ENCODE peak calls at places on chromosomes 11 and 22, in six cellular contexts. Q is stimulated activated CD4-positive, alpha-beta T cell treated with anti-CD3 and anti-CD28 coated beads, Interleukin-4, amount 100 ng/mL, for 4 hours; Z is naive thymus-derived CD8-positive, alpha-beta T cell; U is AG10803; P is HFFc6; C is NCI-H526 treated with DMSO at 0.1 percent for 48 hours. M is an unnamed sample.

GRCh38 chr22:22616636-22617035 is 27.8 kb upstream of the GGTLC2 start:
- DNase-seq in Q (peak), Z (no peak), U (no peak), P (no peak), C (no peak), M (peak)

GRCh38 chr11:20647976-20648565 is 21.3 kb upstream of the NELL1 start:
- DNase-seq in Q (no peak), Z (no peak), U (peak), P (peak), C (peak), M (peak)

GRCh38 chr22:48618326-48618725 is 1209.3 kb downstream of the BRD1 start:
- DNase-seq in Q (no peak), Z (no peak), U (no peak), P (no peak), C (no peak), M (no peak)

GRCh38 chr11:82981852-82982251 is 80.3 kb downstream of the DDIAS start:
- DNase-seq in Q (no peak), Z (no peak), U (no peak), P (no peak), C (no peak), M (no peak)

GRCh38 chr22:20205964-20206708 is 55.3 kb upstream of the CCDC188 start:
- DNase-seq in Q (peak), Z (peak), U (peak), P (peak), C (peak), M (peak)

GRCh38 chr22:40030757-40031092 is 36.0 kb downstream of the FAM83F start:
- DNase-seq in Q (no peak), Z (no peak), U (no peak), P (no peak), C (no peak), M (no peak)

GRCh38 chr11:122363306-122363705 is 247.3 kb upstream of the BLID start:
- DNase-seq in Q (no peak), Z (no peak), U (no peak), P (no peak), C (no peak), M (no peak)

GRCh38 chr11:17987826-17988225 is 25.0 kb downstream of the SERGEF start:
- DNase-seq in Q (no peak), Z (no peak), U (no peak), P (no peak), C (no peak), M (no peak)

GRCh38 chr11:57475671-57476222 is 15.4 kb downstream of the RTN4RL2 start:
- DNase-seq in Q (no peak), Z (no peak), U (no peak), P (no peak), C (no peak), M (no peak)

GRCh38 chr11:89293966-89294679 is 116.4 kb downstream of the TYR start:
- DNase-seq in Q (no peak), Z (no peak), U (peak), P (peak), C (no peak), M (no peak)

GRCh38 chr22:38112361-38112760 is 1.9 kb upstream of the BAIAP2L2 start:
- DNase-seq in Q (no peak), Z (no peak), U (no peak), P (no peak), C (no peak), M (no peak)

GRCh38 chr11:112408551-112408950 is 147.9 kb upstream of the PLET1 start:
- DNase-seq in Q (no peak), Z (no peak), U (no peak), P (no peak), C (no peak), M (no peak)

GRCh38 chr11:79076526-79077115 is 364.2 kb downstream of the TENM4 start:
- DNase-seq in Q (no peak), Z (no peak), U (peak), P (no peak), C (no peak), M (no peak)

GRCh38 chr22:33272180-33272579 is 214.0 kb upstream of the SYN3 start:
- DNase-seq in Q (no peak), Z (no peak), U (no peak), P (no peak), C (no peak), M (no peak)

GRCh38 chr11:6357222-6357621 is 33.1 kb upstream of the SMPD1 start:
- DNase-seq in Q (no peak), Z (no peak), U (peak), P (peak), C (no peak), M (no peak)

GRCh38 chr22:25357056-25357455 is 137.6 kb downstream of the CRYBB2 start:
- DNase-seq in Q (no peak), Z (no peak), U (no peak), P (no peak), C (no peak), M (no peak)

GRCh38 chr22:19554834-19555404 is 30.7 kb upstream of the CLDN5 start:
- DNase-seq in Q (no peak), Z (no peak), U (peak), P (peak), C (no peak), M (no peak)

GRCh38 chr11:68954970-68955958 is 25.5 kb downstream of the MRGPRD start:
- DNase-seq in Q (no peak), Z (no peak), U (no peak), P (peak), C (no peak), M (no peak)

GRCh38 chr11:44325698-44326097 is 15.8 kb upstream of the ALX4 start:
- DNase-seq in Q (no peak), Z (no peak), U (no peak), P (no peak), C (no peak), M (no peak)

GRCh38 chr11:17770917-17771316 is 36.3 kb downstream of the KCNC1 start:
- DNase-seq in Q (no peak), Z (no peak), U (no peak), P (peak), C (no peak), M (no peak)

GRCh38 chr11:45048870-45049825 is 97.3 kb upstream of the PRDM11 start:
- DNase-seq in Q (no peak), Z (no peak), U (no peak), P (no peak), C (no peak), M (no peak)

GRCh38 chr11:76184551-76184993 is 21.7 kb downstream of the WNT11 start:
- DNase-seq in Q (no peak), Z (no peak), U (no peak), P (peak), C (no peak), M (no peak)

GRCh38 chr11:86923993-86924766 is 31.0 kb downstream of the FZD4 start:
- DNase-seq in Q (no peak), Z (no peak), U (no peak), P (no peak), C (no peak), M (no peak)

GRCh38 chr11:122784325-122785155 is 53.8 kb upstream of the CRTAM start:
- DNase-seq in Q (no peak), Z (no peak), U (peak), P (peak), C (no peak), M (no peak)

GRCh38 chr11:134252539-134253188 is 488 bp downstream of the THYN1 start:
- DNase-seq in Q (no peak), Z (no peak), U (peak), P (peak), C (peak), M (no peak)

GRCh38 chr11:67274768-67275605 is 8.7 kb downstream of the GRK2 start:
- DNase-seq in Q (no peak), Z (no peak), U (no peak), P (no peak), C (no peak), M (no peak)

GRCh38 chr11:33598426-33599069 is 102.1 kb downstream of the C11orf91 start:
- DNase-seq in Q (no peak), Z (no peak), U (no peak), P (no peak), C (peak), M (no peak)

GRCh38 chr11:124538019-124538418 is 5.4 kb downstream of the OR8B12 start:
- DNase-seq in Q (no peak), Z (no peak), U (peak), P (no peak), C (no peak), M (no peak)

GRCh38 chr22:49571326-49571725 is 256.3 kb downstream of the BRD1 start:
- DNase-seq in Q (no peak), Z (no peak), U (no peak), P (no peak), C (no peak), M (no peak)

GRCh38 chr11:1157341-1157644 is 460 bp upstream of the MUC5AC start:
- DNase-seq in Q (no peak), Z (no peak), U (no peak), P (no peak), C (no peak), M (no peak)

GRCh38 chr11:107562647-107563208 is 2.8 kb downstream of the ALKBH8 start:
- DNase-seq in Q (no peak), Z (no peak), U (peak), P (peak), C (no peak), M (no peak)

GRCh38 chr11:133947298-133947905 is 9.4 kb downstream of the IGSF9B start:
- DNase-seq in Q (peak), Z (peak), U (peak), P (peak), C (peak), M (no peak)

GRCh38 chr22:48057116-48057835 is 1294.8 kb downstream of the TBC1D22A start:
- DNase-seq in Q (no peak), Z (no peak), U (no peak), P (no peak), C (no peak), M (no peak)

GRCh38 chr11:67507242-67507890 is 596 bp downstream of the CDK2AP2 start:
- DNase-seq in Q (peak), Z (peak), U (peak), P (no peak), C (peak), M (peak)

M was measured in naive B cell.